ENCODE peak calls at places on chromosome 16, in ten cellular contexts. M, V, I, E, J, Q, T, G, U and F are unnamed samples.

GRCh38 chr16:1291576-1291974 is 17.9 kb upstream of the UBE2I start:
- DNase-seq in M (no peak), V (no peak), I (no peak), E (no peak), J (no peak), Q (no peak), T (no peak), G (no peak), U (no peak), F (no peak)

GRCh38 chr16:77833906-77834599 is 45.7 kb downstream of the VAT1L start:
- DNase-seq in M (no peak), V (peak; percentile 55), I (no peak), E (no peak), J (no peak), Q (no peak), T (peak; percentile 89), G (peak; percentile 23), U (no peak), F (no peak)

GRCh38 chr16:50635505-50636392 is 45.4 kb downstream of the SNX20 start:
- DNase-seq in M (no peak), V (no peak), I (no peak), E (peak; percentile 30), J (no peak), Q (no peak), T (no peak), G (no peak), U (no peak), F (no peak)

GRCh38 chr16:52537463-52537862 is 9.5 kb downstream of the TOX3 start:
- DNase-seq in M (peak; percentile 29), V (no peak), I (no peak), E (no peak), J (no peak), Q (no peak), T (no peak), G (no peak), U (no peak), F (no peak)

GRCh38 chr16:31084584-31085298 is 4.0 kb downstream of the PRSS53 start:
- DNase-seq in M (peak; percentile 4), V (no peak), I (no peak), E (no peak), J (no peak), Q (no peak), T (no peak), G (no peak), U (no peak), F (no peak)

GRCh38 chr16:19829844-19830703 is 54.6 kb downstream of the GPRC5B start:
- DNase-seq in M (no peak), V (no peak), I (no peak), E (no peak), J (no peak), Q (no peak), T (no peak), G (no peak), U (no peak), F (no peak)

GRCh38 chr16:65666132-65666869 is 544.4 kb upstream of the CDH11 start:
- DNase-seq in M (peak; percentile 70), V (peak; percentile 28), I (no peak), E (no peak), J (peak; percentile 85), Q (no peak), T (no peak), G (peak; percentile 45), U (no peak), F (no peak)

GRCh38 chr16:83738926-83739503 is 68.8 kb upstream of the HSBP1 start:
- DNase-seq in M (peak; percentile 32), V (no peak), I (no peak), E (no peak), J (no peak), Q (no peak), T (peak; percentile 31), G (no peak), U (no peak), F (no peak)

GRCh38 chr16:31325171-31325570 is 29.8 kb upstream of the ITGAX start:
- DNase-seq in M (no peak), V (no peak), I (no peak), E (no peak), J (no peak), Q (no peak), T (no peak), G (no peak), U (no peak), F (no peak)

GRCh38 chr16:87382023-87382785 is 1.4 kb downstream of the FBXO31 start:
- DNase-seq in M (peak; percentile 28), V (no peak), I (no peak), E (no peak), J (no peak), Q (no peak), T (no peak), G (no peak), U (no peak), F (peak; percentile 28)

GRCh38 chr16:11627822-11628457 is 40.3 kb upstream of the SNN start:
- DNase-seq in M (peak; percentile 54), V (peak; percentile 97), I (no peak), E (no peak), J (peak; percentile 82), Q (no peak), T (peak; percentile 60), G (peak; percentile 92), U (no peak), F (no peak)

GRCh38 chr16:8855051-8855786 is 13.6 kb downstream of the CARHSP1 start:
- DNase-seq in M (no peak), V (no peak), I (no peak), E (peak; percentile 41), J (no peak), Q (no peak), T (no peak), G (no peak), U (no peak), F (no peak)

GRCh38 chr16:85522517-85522841 is 90.6 kb upstream of the GSE1 start:
- DNase-seq in M (no peak), V (no peak), I (no peak), E (no peak), J (no peak), Q (no peak), T (no peak), G (no peak), U (no peak), F (no peak)

GRCh38 chr16:17339764-17340541 is 130.8 kb downstream of the XYLT1 start:
- DNase-seq in M (peak; percentile 20), V (no peak), I (no peak), E (no peak), J (no peak), Q (no peak), T (peak; percentile 46), G (peak; percentile 48), U (no peak), F (no peak)
- H3K27ac ChIP-seq in M (no peak overlapping the region), V (no peak overlapping the region), I (no peak overlapping the region), E (no peak overlapping the region), J (no peak overlapping the region), Q (no peak overlapping the region), T (no peak overlapping the region), G (no peak overlapping the region), U (no peak overlapping the region), F (no peak overlapping the region)

GRCh38 chr16:81790772-81791171 is 11.7 kb downstream of the PLCG2 start:
- DNase-seq in M (peak; percentile 41), V (no peak), I (no peak), E (no peak), J (no peak), Q (no peak), T (no peak), G (no peak), U (no peak), F (no peak)
- H3K27ac ChIP-seq in M (no peak overlapping the region), V (no peak overlapping the region), I (peak overlapping the region; percentile 20), E (no peak overlapping the region), J (no peak overlapping the region), Q (no peak overlapping the region), T (no peak overlapping the region), G (no peak overlapping the region), U (no peak overlapping the region), F (no peak overlapping the region)

DNA sequence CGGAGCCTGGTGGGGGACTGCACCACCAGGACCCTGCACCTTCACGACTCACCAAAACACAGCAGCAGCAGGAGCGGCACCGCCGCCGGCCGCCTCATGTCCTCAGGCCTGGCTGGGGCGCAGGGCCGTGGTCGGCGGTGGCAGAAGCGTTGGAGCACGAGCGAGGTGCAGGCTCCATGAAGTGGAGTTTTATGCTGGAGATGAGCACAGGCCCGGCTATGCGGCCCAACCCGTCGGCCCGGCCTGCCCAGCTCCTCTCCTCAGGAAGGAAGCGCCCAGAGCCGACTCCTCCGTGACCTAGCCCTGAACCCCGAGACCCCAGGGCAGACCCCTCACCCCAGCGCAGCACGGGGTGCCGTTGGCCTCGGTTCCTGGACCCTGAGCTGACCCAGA is at the start of gene PRSS27:
- DNase-seq in M (no peak), V (no peak), I (no peak), E (no peak), J (no peak), Q (no peak), T (no peak), G (peak; percentile 28), U (no peak), F (no peak)
- H3K27ac ChIP-seq in M (peak within 1 kb of the TSS; percentile 88), V (peak within 1 kb of the TSS; percentile 90), I (peak within 1 kb of the TSS; percentile 72), E (peak within 1 kb of the TSS; percentile 79), J (peak within 1 kb of the TSS; percentile 42), Q (peak within 1 kb of the TSS; percentile 40), T (peak within 1 kb of the TSS; percentile 77), G (peak within 1 kb of the TSS; percentile 92), U (peak within 1 kb of the TSS; percentile 85), F (peak within 1 kb of the TSS; percentile 35)

GRCh38 chr16:54462151-54462651 is 175.6 kb upstream of the IRX3 start:
- DNase-seq in M (no peak), V (no peak), I (no peak), E (no peak), J (no peak), Q (no peak), T (no peak), G (no peak), U (no peak), F (no peak)

GRCh38 chr16:54458923-54459322 is 172.3 kb upstream of the IRX3 start:
- DNase-seq in M (no peak), V (no peak), I (no peak), E (no peak), J (no peak), Q (no peak), T (no peak), G (no peak), U (no peak), F (no peak)

GRCh38 chr16:54460254-54460860 is 173.8 kb upstream of the IRX3 start:
- DNase-seq in M (no peak), V (no peak), I (no peak), E (no peak), J (no peak), Q (no peak), T (no peak), G (no peak), U (no peak), F (no peak)

GRCh38 chr16:54462766-54463165 is 176.2 kb upstream of the IRX3 start:
- DNase-seq in M (no peak), V (no peak), I (no peak), E (no peak), J (no peak), Q (no peak), T (no peak), G (no peak), U (no peak), F (no peak)

DNA sequence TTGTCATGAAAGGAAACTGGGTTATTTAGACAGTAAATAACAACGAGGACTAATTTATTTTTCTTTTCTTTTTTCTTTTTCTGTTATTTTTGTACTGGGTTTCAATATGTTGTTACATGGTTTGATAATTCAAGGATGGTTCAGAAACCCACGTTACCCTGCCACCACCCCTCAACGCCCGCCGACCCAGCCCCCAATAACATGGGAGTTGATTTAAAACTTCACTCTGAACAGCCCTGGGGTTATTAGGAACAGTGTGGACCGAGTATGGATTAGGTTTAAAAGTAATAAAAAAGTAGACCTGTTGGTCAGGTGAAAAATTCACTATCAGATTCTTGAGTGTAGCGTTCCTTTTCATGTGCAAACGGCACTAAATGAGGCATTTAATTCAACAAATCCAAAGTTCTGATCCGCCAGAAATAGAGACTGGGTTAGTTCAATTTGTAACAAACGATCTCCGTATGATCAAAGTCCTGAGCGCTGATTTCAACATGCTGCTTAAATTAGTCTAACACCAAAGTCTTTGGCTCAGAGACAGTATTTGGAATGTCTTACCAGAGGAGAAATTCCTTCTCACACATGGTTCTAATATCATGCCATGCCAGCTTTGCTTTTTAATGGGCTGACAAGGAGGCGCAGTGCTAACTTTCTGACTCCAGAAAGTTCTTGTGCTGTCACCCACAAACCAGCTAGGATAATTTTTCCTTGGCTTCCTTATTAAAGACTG is 173.1 kb upstream of the IRX3 start:
- DNase-seq in M (no peak), V (no peak), I (no peak), E (no peak), J (no peak), Q (no peak), T (no peak), G (no peak), U (no peak), F (no peak)
- H3K27ac ChIP-seq in M (no peak overlapping the region), V (no peak overlapping the region), I (no peak overlapping the region), E (no peak overlapping the region), J (no peak overlapping the region), Q (no peak overlapping the region), T (no peak overlapping the region), G (no peak overlapping the region), U (no peak overlapping the region), F (no peak overlapping the region)